ENCODE peak calls at places on chromosomes 4 and X, in nine cellular contexts. G is CD8-positive, alpha-beta memory T cell; B is right atrium auricular region; W is tibial nerve; P is K562; R is sigmoid colon; N is upper lobe of right lung; T is right cardiac atrium; S is GM23338. Y is an unnamed sample. For H3K4me1, the result is how much of the 10 kb centered on the place peaks cover.

GRCh38 chrX:7617994-7618393 is 225.0 kb upstream of the VCX start:
- DNase-seq in R (no peak), P (no peak), T (no peak), W (no peak), G (no peak), N (no peak), S (no peak), B (no peak), Y (no peak)

GRCh38 chr4:55321707-55322264 is 24.3 kb upstream of the SRD5A3 start:
- DNase-seq in W (peak), T (peak), P (peak), S (peak), G (no peak), B (peak), R (peak), N (no peak), Y (peak)

GRCh38 chr4:90328558-90328957 is 201.4 kb downstream of the CCSER1 start:
- DNase-seq in S (peak), R (no peak), N (peak), P (no peak), G (no peak), B (no peak), T (peak), W (no peak), Y (peak)

GRCh38 chrX:117120700-117121099 is 657.9 kb upstream of the CT83 start:
- DNase-seq in T (no peak), G (no peak), W (no peak), N (no peak), R (no peak), B (no peak), P (no peak), S (no peak), Y (no peak)

GRCh38 chr4:2266181-2266580 is 4.3 kb upstream of the MXD4 start:
- DNase-seq in S (no peak), R (peak), G (no peak), W (peak), P (no peak), T (peak), B (peak), N (peak), Y (no peak)

GRCh38 chr4:107689912-107690587 is 30.0 kb downstream of the PAPSS1 start:
- DNase-seq in S (no peak), T (no peak), R (no peak), B (no peak), G (no peak), W (no peak), N (no peak), P (no peak), Y (no peak)

GRCh38 chr4:48227662-48228061 is 42.0 kb downstream of the TEC start:
- DNase-seq in B (no peak), N (no peak), P (no peak), S (no peak), W (no peak), R (no peak), G (no peak), T (no peak), Y (no peak)

GRCh38 chr4:35052546-35052945 is 1191.8 kb downstream of the ARAP2 start:
- DNase-seq in S (no peak), T (no peak), P (no peak), R (no peak), W (no peak), G (no peak), B (no peak), N (no peak), Y (no peak)

GRCh38 chr4:112526061-112526460 is 10.1 kb upstream of the NEUROG2 start:
- DNase-seq in S (no peak), B (no peak), N (no peak), T (no peak), R (no peak), W (no peak), P (no peak), G (no peak), Y (no peak)

GRCh38 chr4:56606385-56606784 is 74.7 kb downstream of the HOPX start:
- DNase-seq in W (no peak), N (no peak), R (no peak), P (no peak), B (no peak), T (no peak), S (peak), G (no peak), Y (no peak)

GRCh38 chr4:72843466-72843865 is 226.1 kb downstream of the COX18 start:
- DNase-seq in T (no peak), R (no peak), B (no peak), S (no peak), N (no peak), G (no peak), W (no peak), P (no peak), Y (no peak)

GRCh38 chrX:20418379-20418778 is 151.7 kb upstream of the RPS6KA3 start:
- DNase-seq in P (no peak), B (no peak), N (no peak), W (no peak), R (no peak), G (no peak), S (no peak), T (no peak), Y (peak)

GRCh38 chrX:20418809-20419208 is 152.1 kb upstream of the RPS6KA3 start:
- DNase-seq in R (no peak), W (no peak), G (no peak), S (no peak), T (no peak), B (no peak), N (no peak), P (no peak), Y (no peak)

GRCh38 chrX:20414066-20414465 is 147.4 kb upstream of the RPS6KA3 start:
- DNase-seq in N (no peak), T (no peak), R (no peak), P (no peak), B (no peak), S (no peak), W (no peak), G (no peak), Y (peak)

GRCh38 chrX:20412871-20413486 is 146.3 kb upstream of the RPS6KA3 start:
- DNase-seq in G (peak), T (no peak), B (no peak), P (no peak), R (no peak), S (no peak), W (peak), N (no peak), Y (no peak)

GRCh38 chrX:20414781-20415445 is 148.2 kb upstream of the RPS6KA3 start:
- DNase-seq in R (no peak), T (no peak), P (no peak), S (no peak), G (no peak), B (no peak), W (no peak), N (no peak), Y (no peak)
- H3K27ac ChIP-seq in R (no peak), T (no peak), P (no peak), S (no peak), G (no peak), B (no peak), W (no peak), N (no peak), Y (no peak)

GRCh38 chrX:10533686-10534365 is 86.6 kb downstream of the MID1 start:
- DNase-seq in W (no peak), R (no peak), T (no peak), P (no peak), S (no peak), N (no peak), B (no peak), G (no peak), Y (no peak)

GRCh38 chrX:10525381-10525780 is 95.0 kb downstream of the MID1 start:
- DNase-seq in G (no peak), B (no peak), P (no peak), R (no peak), T (no peak), N (no peak), S (no peak), W (no peak), Y (no peak)

GRCh38 chrX:10531927-10532326 is 88.5 kb downstream of the MID1 start:
- DNase-seq in T (no peak), R (no peak), N (no peak), G (no peak), W (no peak), S (no peak), P (no peak), B (no peak), Y (no peak)

GRCh38 chrX:10526442-10526841 is 93.9 kb downstream of the MID1 start:
- DNase-seq in N (no peak), G (no peak), R (no peak), T (no peak), S (no peak), W (no peak), B (no peak), P (no peak), Y (no peak)

DNA sequence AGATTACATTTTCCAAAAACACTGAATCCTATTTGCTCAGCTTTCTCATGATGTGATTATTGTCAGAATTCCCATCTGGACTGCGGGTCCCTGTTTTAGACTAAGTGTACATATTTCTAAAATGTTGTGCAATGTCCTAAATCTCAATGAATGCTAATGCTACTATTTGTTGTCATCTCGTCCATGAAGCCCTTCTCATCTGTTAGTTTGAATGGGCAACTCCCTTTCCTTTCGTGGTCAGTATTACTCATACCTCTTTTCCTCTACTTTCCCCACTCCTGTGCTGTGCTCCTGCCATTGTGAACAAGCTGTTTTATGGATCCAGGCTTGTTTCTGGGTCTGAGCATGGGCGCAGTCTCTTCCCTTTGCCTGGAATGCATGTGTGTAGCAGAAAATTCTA is 91.0 kb downstream of the MID1 start:
- DNase-seq in S (no peak), W (no peak), N (no peak), T (no peak), G (no peak), P (no peak), B (no peak), R (no peak), Y (no peak)
- H3K4me1 ChIP-seq in S (under half), W (under half), N (under half), T (under half), G (under half), P (under half), B (under half), R (under half), Y (under half)

DNA sequence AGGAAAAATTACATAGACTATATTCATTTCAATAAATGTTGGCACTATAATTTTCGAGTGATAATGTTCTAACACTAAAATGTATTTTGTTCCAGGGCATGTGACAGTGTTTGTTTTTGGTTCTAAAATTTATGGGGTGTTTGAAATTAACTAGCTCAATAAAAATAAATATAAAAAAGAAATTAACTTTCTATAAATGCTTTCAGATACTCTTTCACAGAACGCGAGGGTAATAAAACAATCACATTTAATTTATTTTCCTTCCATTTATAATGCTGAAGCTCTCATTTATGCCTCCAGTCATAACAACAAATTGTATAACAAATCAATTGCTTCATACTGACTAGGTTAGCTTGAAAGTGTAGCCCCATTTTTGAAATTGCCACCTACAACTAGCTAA is 122.4 kb upstream of the GPM6A start:
- DNase-seq in S (no peak), G (no peak), W (no peak), B (no peak), N (no peak), T (no peak), R (no peak), P (no peak), Y (no peak)
- H3K27ac ChIP-seq in S (no peak), G (no peak), W (no peak), B (no peak), N (no peak), T (no peak), R (no peak), P (no peak), Y (no peak)

GRCh38 chr4:8215641-8216442 is 16.8 kb downstream of the SH3TC1 start:
- DNase-seq in S (no peak), B (no peak), R (no peak), P (no peak), N (no peak), W (no peak), G (no peak), T (no peak), Y (no peak)
- H3K4me1 ChIP-seq in S (under half), B (under half), R (under half), P (under half), N (under half), W (under half), G (under half), T (under half), Y (under half)

DNA sequence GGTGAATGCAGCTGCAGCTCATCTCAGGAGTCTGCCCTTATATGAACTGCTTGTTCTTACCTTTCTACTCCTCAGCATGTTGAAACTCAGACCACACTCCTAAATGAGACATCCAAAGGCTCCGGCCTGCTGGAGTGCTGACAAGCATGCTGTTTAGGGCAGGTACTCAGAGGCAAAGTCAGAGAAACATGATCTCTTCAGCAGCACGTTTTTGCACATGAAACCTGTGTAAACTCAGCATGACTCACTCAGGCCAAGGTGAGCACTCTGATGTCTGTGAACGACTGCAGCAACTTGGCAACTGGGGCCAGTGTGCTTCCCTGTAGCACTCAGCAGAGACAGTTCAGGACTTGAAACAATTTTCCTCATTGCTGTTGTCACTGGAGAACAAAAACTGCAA is 109.5 kb downstream of the PACRGL start:
- DNase-seq in N (peak), W (no peak), S (peak), R (no peak), B (no peak), G (no peak), P (no peak), T (no peak), Y (no peak)
- H3K27ac ChIP-seq in N (no peak), W (no peak), S (no peak), R (no peak), B (no peak), G (no peak), P (no peak), T (no peak), Y (no peak)

GRCh38 chr4:151690164-151690856 is 70.5 kb downstream of the GATB start:
- DNase-seq in W (no peak), T (no peak), P (no peak), B (no peak), N (no peak), R (no peak), S (no peak), G (no peak), Y (no peak)
- H3K4me1 ChIP-seq in W (under half), T (under half), P (under half), B (half or more), N (under half), R (under half), S (under half), G (under half), Y (under half)

DNA sequence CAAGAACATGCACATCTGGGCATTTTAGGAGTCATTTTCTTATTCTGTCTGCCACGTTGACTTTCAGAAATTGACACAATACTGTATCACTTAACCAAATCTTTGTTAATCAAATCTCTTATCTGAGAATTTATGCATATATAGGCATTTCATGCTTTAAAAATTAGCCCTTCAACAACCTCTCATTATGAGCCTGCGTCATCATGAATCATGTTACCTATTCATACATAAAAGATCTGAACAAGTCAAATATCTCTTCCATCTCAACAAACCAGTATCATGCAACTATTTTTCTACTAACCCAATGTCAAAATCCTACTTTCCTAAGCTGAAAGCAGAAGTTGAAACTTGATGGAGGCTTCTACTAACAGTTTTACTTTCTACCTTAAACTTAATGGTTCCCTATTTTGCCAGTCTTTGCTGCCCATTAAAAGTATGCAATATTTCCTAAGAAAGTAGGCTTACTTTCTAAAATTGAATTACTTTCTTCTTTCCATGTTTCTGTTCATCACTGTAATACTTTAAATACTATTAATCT is 1.8 kb downstream of the ADAM29 start:
- DNase-seq in R (no peak), T (no peak), S (no peak), B (no peak), P (no peak), W (no peak), G (no peak), N (no peak), Y (no peak)
- H3K27ac ChIP-seq in R (no peak), T (no peak), S (no peak), B (no peak), P (no peak), W (no peak), G (no peak), N (no peak), Y (no peak)

GRCh38 chrX:55098691-55099090 is 9.9 kb downstream of the PAGE2 start:
- DNase-seq in S (no peak), W (no peak), R (no peak), T (no peak), N (no peak), B (no peak), G (no peak), P (no peak), Y (no peak)
- H3K4me1 ChIP-seq in S (under half), W (under half), R (under half), T (under half), N (under half), B (under half), G (under half), P (under half), Y (under half)

Y was measured in A673.